ENCODE peak calls at places on chromosomes 7 and 10, in five cellular contexts. R is ACHN; W is trophoblast cell; X is fibroblast of lung; I is CD4-positive, CD25-positive, alpha-beta regulatory T cell. K is an unnamed sample.

GRCh38 chr10:118343549-118343948 is 1.4 kb upstream of the FAM204A start:
- DNase-seq in X (no peak), R (no peak), W (no peak), I (no peak), K (no peak)

GRCh38 chr10:85786401-85786899 is 580.1 kb downstream of the GRID1 start:
- DNase-seq in I (no peak), R (peak), W (no peak), X (no peak), K (no peak)

GRCh38 chr7:159115601-159116501 is 28.8 kb downstream of the VIPR2 start:
- DNase-seq in I (no peak), R (peak), X (no peak), W (no peak), K (no peak)

GRCh38 chr7:19916011-19916410 is 142.6 kb upstream of the TMEM196 start:
- DNase-seq in X (peak), W (peak), I (no peak), R (peak), K (no peak)

GRCh38 chr10:86287966-86288579 is 78.5 kb downstream of the GRID1 start:
- DNase-seq in R (no peak), I (no peak), X (no peak), W (no peak), K (no peak)

GRCh38 chr7:133023370-133024075 is 58.4 kb downstream of the CHCHD3 start:
- DNase-seq in W (no peak), I (no peak), X (peak), R (no peak), K (no peak)

GRCh38 chr10:104043185-104043830 is 42.4 kb downstream of the COL17A1 start:
- DNase-seq in I (no peak), R (no peak), X (peak), W (no peak), K (no peak)

GRCh38 chr10:74305730-74306129 is 154.7 kb downstream of the ADK start:
- DNase-seq in I (no peak), R (no peak), W (no peak), X (no peak), K (no peak)

GRCh38 chr10:131549116-131549515 is 237.6 kb upstream of the TCERG1L start:
- DNase-seq in I (no peak), X (no peak), R (no peak), W (no peak), K (no peak)

GRCh38 chr10:63431962-63432797 is 33.6 kb downstream of the JMJD1C start:
- DNase-seq in X (peak), W (no peak), I (peak), R (no peak), K (no peak)